ENCODE peak calls at places on chromosome 12, in five cellular contexts. L, U, E, G and M are unnamed samples.

GRCh38 chr12:92927436-92928116 is 1.5 kb downstream of the EEA1 start:
- DNase-seq in L (no peak), U (no peak), E (peak), G (peak), M (no peak)

GRCh38 chr12:57729321-57729844 is 9.2 kb downstream of the AGAP2 start:
- DNase-seq in L (no peak), U (no peak), E (no peak), G (no peak), M (no peak)

GRCh38 chr12:120470150-120470817 is 736 bp upstream of the SRSF9 start:
- DNase-seq in L (no peak), U (no peak), E (peak), G (no peak), M (peak)

GRCh38 chr12:47079894-47080724 is at the start of gene AMIGO2:
- DNase-seq in L (no peak), U (no peak), E (no peak), G (peak), M (peak)

GRCh38 chr12:90909069-90909676 is 45.8 kb downstream of the CCER1 start:
- DNase-seq in L (no peak), U (peak), E (peak), G (no peak), M (peak)

GRCh38 chr12:81759215-81759991 is at the start of gene PPFIA2:
- DNase-seq in L (no peak), U (peak), E (no peak), G (no peak), M (peak)

GRCh38 chr12:14560904-14561574 is 6.6 kb downstream of the PLBD1 start:
- DNase-seq in L (no peak), U (no peak), E (no peak), G (no peak), M (no peak)

GRCh38 chr12:15684896-15685658 is 104.1 kb downstream of the EPS8 start:
- DNase-seq in L (no peak), U (peak), E (no peak), G (no peak), M (no peak)

GRCh38 chr12:62711626-62712305 is 223.2 kb downstream of the PPM1H start:
- DNase-seq in L (no peak), U (no peak), E (no peak), G (no peak), M (no peak)

GRCh38 chr12:93982847-93983315 is 165.5 kb upstream of the PLXNC1 start:
- DNase-seq in L (no peak), U (no peak), E (no peak), G (no peak), M (no peak)

DNA sequence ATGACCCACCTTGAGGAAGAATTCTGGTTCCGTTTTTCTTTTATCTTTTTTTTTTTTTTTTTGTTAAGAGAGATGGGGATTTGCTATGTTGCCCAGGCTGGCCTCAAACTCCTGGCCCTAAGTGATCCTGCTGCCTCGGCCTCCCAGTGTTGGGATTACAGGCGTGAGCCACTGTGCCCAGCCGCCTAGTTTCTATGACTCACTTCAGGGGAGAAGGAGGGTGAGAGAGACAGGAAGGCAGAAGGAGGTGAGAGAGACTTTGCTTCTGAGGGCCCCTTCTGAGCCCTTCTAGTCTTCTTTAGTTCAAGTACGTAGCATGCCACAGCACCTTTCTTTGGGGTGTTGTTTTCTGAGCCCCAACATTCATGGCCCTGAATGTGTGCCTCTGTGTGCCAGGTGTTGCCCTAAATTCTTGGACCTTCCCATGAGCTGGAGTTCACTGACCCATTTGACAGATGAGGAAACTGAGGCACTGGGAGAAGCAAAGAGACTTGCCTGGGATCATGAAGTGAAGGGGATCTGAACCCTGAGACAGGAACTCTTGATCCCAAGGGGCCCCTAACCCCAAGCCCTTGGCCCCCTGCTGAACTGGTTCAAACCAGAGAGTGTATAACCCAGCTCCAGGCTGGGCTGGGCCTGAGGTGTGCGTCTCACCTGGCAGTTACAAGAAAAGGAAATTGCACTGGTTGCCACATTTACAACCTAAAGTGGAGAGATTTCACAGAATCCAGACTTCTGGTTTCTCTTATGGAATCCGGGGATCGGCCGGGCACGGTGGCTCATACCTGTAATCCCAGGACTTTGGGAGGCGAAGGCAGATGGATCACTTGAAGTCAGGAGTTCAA is 20.8 kb downstream of the SH2B3 start:
- DNase-seq in L (no peak), U (no peak), E (no peak), G (no peak), M (no peak)
- TF ChIP-seq FOXM1 in L (no peak), U (no peak), E (no peak), G (no peak), M (no peak)

DNA sequence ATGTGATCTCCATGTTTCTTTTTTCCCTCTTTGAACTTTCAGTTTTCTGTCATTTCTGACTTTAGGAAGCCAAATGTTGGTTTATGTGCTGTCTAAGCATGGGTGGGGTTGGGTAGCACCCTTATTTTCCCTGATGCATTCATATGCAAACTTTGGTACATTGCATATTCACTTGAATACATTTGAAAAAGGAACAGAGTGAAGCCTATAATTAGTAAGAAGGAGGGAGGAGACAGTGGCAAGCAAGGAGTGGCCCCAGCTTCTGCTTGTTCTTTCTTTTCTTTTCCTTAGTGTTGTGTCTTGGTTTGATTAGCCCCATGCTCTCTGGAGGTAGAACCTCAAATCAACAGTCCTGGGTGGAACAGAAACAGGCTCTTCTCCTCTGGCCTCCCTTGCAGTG is 8.5 kb upstream of the A2ML1 start:
- DNase-seq in L (no peak), U (no peak), E (no peak), G (no peak), M (no peak)
- TF ChIP-seq FOXM1 in L (no peak), U (no peak), E (no peak), G (no peak), M (no peak)

DNA sequence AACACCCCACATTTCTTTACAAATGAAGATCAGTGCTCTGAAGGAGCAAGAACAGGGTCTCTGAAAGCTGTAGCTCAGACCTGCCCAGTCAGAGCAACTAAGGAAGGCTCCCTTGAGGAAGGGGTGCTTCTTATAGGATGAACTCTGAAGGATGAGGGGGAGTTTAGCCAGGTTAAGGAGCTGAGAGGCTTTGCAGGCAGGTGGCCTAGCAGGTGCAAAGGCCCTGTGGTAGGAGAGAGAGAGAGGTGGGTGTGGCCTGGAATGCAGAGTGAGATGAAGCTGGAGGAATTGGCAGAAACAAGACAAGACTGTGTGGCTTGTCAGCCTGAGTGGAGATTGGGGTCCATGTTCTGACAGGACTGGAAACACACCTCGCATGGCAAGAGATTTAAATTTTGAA is 20.5 kb upstream of the FAM222A start:
- DNase-seq in L (no peak), U (no peak), E (no peak), G (no peak), M (no peak)
- TF ChIP-seq FOXM1 in L (no peak), U (no peak), E (no peak), G (no peak), M (no peak)

DNA sequence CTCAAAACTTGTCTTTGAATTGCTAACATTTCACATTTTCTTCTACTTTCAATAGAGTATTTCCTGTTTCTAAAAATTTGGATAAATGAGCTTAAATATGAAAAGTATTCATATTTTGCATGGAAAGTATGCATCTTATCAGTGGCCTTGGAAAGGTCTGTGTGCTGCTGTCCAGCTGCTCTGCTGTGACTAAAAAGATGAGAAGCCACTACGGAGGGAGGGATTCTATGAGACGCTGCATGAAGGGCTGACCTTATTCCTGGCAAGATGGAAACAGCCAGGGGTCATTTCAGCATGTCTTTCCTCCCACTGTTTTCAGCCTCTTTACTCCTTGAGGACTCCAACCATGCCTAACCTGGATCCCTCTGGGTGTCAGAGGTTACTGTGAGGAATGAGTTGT is 13.0 kb downstream of the PIWIL1 start:
- DNase-seq in L (no peak), U (no peak), E (no peak), G (no peak), M (no peak)
- TF ChIP-seq FOXM1 in L (no peak), U (no peak), E (no peak), G (no peak), M (no peak)

GRCh38 chr12:111143216-111143756 is 222.9 kb upstream of the MYL2 start:
- DNase-seq in L (no peak), U (no peak), E (no peak), G (no peak), M (no peak)

GRCh38 chr12:111135293-111135832 is 215.0 kb upstream of the MYL2 start:
- DNase-seq in L (no peak), U (no peak), E (no peak), G (no peak), M (no peak)

GRCh38 chr12:111137968-111138367 is 217.6 kb upstream of the MYL2 start:
- DNase-seq in L (no peak), U (peak), E (no peak), G (peak), M (no peak)

DNA sequence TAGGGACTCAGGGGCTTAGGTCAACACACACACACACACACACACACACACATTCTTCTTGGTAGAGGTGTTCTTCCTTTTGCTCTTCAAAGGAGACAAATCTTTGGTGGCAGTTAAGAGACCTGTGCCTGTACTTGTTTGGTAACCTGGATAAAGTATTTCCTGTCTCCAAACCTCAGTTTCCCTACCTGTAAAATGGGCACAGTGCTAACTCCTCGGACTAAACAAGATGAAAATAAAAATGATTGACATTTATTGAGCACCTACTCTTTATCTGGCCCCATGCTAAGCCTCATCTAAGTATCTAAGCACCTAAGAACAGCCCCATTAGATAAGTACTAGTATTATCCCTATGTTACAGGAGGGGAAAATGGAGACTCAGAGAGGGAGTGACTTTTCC is 220.8 kb upstream of the MYL2 start:
- DNase-seq in L (no peak), U (no peak), E (no peak), G (no peak), M (no peak)
- TF ChIP-seq FOXM1 in L (no peak), U (no peak), E (no peak), G (no peak), M (no peak)

DNA sequence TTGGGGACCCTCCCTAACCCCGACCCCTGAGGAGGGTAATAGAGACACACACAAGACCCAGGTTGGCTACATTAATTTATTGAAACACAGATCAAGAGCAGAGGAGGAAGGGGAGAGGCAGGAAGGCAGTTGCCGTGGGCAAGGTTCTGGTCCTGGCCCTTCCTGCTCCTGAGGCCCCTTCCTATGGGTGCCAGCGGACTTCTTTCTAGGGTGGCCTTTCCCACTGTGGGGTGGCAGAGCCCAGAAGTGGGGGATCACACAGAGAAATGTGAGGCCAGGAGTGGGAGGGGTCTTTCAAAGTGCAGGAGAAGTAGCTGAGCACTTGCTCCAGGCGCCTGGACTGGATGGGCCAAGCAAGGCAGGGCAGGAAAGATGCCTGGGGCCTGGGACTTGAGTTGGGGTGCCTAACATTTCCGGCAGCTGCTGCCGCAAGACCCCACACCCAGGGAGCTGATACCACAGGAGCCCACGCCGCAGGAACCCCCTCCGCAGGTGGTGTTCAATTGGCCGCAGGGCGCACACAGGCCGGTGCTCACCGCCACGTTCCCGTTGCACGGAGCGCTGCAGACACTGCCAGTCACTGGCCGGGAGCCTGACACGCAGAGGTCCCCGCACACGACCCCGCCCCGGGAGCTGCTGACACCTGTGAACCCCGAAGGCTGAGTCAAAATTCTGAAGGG is 5.3 kb downstream of the KRT81 start:
- DNase-seq in L (no peak), U (no peak), E (no peak), G (no peak), M (no peak)
- TF ChIP-seq FOXM1 in L (no peak), U (no peak), E (no peak), G (no peak), M (no peak)

GRCh38 chr12:26125451-26126339 is 858 bp upstream of the BHLHE41 start:
- DNase-seq in L (no peak), U (peak), E (peak), G (peak), M (peak)
- TF ChIP-seq FOXM1 in L (no peak), U (no peak), E (no peak), G (no peak), M (no peak)

GRCh38 chr12:75818863-75819262 is 212.7 kb downstream of the PHLDA1 start:
- DNase-seq in L (no peak), U (no peak), E (no peak), G (no peak), M (no peak)
- TF ChIP-seq FOXM1 in L (no peak), U (no peak), E (no peak), G (no peak), M (no peak)

DNA sequence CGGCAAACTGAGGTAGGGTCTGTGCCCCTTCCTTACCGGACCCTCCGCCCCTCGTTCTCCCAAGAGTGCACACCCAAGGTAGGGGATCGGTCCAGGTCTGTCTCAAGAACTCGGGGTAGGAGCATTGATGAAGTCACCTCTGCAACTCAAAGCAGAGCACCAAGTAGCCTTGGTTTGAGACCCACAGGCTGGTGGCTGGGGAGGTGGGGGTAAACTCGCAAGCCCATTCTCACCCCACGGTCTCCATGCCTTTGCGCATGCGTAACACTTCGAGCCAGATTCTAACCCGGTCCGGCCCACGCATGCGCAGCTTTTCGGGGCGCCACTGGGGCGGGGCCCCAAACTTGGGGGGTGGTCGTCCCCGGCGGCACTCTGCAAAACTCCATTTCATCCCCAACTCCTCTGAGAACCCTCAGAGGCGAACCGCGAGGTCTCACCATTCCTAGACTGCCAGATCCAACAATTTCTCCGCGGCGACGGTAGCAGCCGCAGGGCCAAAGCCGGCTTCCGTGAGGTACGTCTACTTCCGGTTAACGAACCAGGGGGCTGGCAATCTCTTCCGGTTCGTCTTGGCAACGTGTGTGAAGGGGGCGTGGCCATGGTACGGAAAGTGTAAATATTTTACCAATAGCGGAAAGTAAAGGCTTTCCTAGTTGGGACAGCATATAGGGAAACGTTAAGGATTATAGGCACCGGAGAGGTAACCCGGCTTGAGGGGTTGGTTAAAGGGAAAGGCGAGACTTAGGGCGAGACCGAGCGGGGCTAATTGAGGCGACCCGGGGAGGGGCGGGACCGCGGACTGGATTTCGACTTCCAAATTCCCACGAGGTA is at the start of gene MCRS1:
- DNase-seq in L (peak), U (peak), E (peak), G (peak), M (peak)
- TF ChIP-seq FOXM1 in L (no peak), U (no peak), E (no peak), G (no peak), M (no peak)